ENCODE peak calls at places on chromosomes 3 and 15, in four cellular contexts. Y, H, E and G are unnamed samples.

GRCh38 chr15:70474682-70475438 is 288.5 kb downstream of the UACA start:
- DNase-seq in Y (peak), H (no peak), E (peak), G (no peak)

GRCh38 chr3:153445817-153446216 is 283.8 kb downstream of the RAP2B start:
- DNase-seq in Y (no peak), H (no peak), E (no peak), G (no peak)

GRCh38 chr3:119380697-119381096 is 82.7 kb downstream of the TMEM39A start:
- DNase-seq in Y (no peak), H (no peak), E (no peak), G (peak)

GRCh38 chr15:47360296-47360695 is 357.0 kb upstream of the SEMA6D start:
- DNase-seq in Y (no peak), H (no peak), E (no peak), G (no peak)

GRCh38 chr3:38136272-38136806 is 588 bp downstream of the ACAA1 start:
- DNase-seq in Y (no peak), H (no peak), E (no peak), G (peak)

GRCh38 chr3:57003676-57004075 is 56.8 kb upstream of the SPATA12 start:
- DNase-seq in Y (no peak), H (no peak), E (no peak), G (no peak)

GRCh38 chr15:73346735-73347312 is 21.9 kb downstream of the HCN4 start:
- DNase-seq in Y (peak), H (no peak), E (peak), G (peak)

GRCh38 chr3:113783463-113783862 is 36.6 kb downstream of the ATP6V1A start:
- DNase-seq in Y (no peak), H (no peak), E (no peak), G (no peak)

GRCh38 chr3:100796556-100796955 is 87.3 kb downstream of the TFG start:
- DNase-seq in Y (no peak), H (no peak), E (no peak), G (no peak)

GRCh38 chr3:104629038-104629437 is 737.7 kb upstream of the ALCAM start:
- DNase-seq in Y (no peak), H (no peak), E (no peak), G (no peak)

GRCh38 chr3:195859061-195859845 is 47.5 kb upstream of the MUC4 start:
- DNase-seq in Y (peak), H (peak), E (peak), G (peak)

GRCh38 chr3:32384938-32385337 is 6.7 kb upstream of the CMTM7 start:
- DNase-seq in Y (no peak), H (no peak), E (no peak), G (no peak)

GRCh38 chr3:72836923-72837322 is 11.3 kb downstream of the SHQ1 start:
- DNase-seq in Y (peak), H (no peak), E (peak), G (peak)

GRCh38 chr3:170189396-170190256 is 8.1 kb upstream of the PHC3 start:
- DNase-seq in Y (no peak), H (no peak), E (no peak), G (no peak)

GRCh38 chr15:86159436-86159835 is 79.8 kb downstream of the AGBL1 start:
- DNase-seq in Y (no peak), H (no peak), E (no peak), G (no peak)

GRCh38 chr15:44667039-44667360 is 3.5 kb upstream of the SPG11 start:
- DNase-seq in Y (no peak), H (no peak), E (no peak), G (no peak)
- H3K27ac ChIP-seq in Y (no peak), H (no peak), E (no peak), G (no peak)

DNA sequence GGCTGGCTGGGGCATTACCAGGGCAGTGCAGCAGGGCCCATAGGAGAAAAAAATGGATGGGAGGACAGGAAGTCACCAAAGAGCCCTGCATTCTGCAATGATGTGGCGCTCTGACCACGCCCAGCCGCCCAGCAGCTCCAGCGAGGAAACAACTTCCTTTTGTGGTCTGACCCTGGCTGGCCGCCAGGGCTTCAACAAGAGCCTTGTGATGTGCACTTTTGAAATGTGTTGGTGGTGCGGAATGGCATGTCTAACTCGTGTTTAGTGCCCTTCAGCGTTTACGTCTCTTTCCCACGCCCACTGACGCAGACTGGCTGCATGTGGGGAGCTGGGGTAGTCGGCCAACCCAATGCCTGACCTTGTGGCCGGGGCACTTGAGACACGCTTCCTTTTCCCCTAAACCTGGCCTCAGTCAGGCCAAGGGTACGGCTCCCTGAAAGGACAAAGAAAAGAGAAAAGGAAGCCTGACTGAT is 81.9 kb upstream of the CTNNB1 start:
- DNase-seq in Y (peak), H (no peak), E (peak), G (peak)
- H3K27ac ChIP-seq in Y (no peak), H (no peak), E (no peak), G (no peak)

GRCh38 chr15:80095511-80095910 is 36.0 kb downstream of the ZFAND6 start:
- DNase-seq in Y (no peak), H (no peak), E (no peak), G (no peak)

GRCh38 chr15:80095959-80096358 is 36.5 kb downstream of the ZFAND6 start:
- DNase-seq in Y (no peak), H (no peak), E (no peak), G (no peak)

GRCh38 chr15:80090879-80091503 is 31.5 kb downstream of the ZFAND6 start:
- DNase-seq in Y (no peak), H (no peak), E (no peak), G (no peak)

GRCh38 chr15:80090041-80090440 is 30.6 kb downstream of the ZFAND6 start:
- DNase-seq in Y (no peak), H (no peak), E (no peak), G (no peak)

DNA sequence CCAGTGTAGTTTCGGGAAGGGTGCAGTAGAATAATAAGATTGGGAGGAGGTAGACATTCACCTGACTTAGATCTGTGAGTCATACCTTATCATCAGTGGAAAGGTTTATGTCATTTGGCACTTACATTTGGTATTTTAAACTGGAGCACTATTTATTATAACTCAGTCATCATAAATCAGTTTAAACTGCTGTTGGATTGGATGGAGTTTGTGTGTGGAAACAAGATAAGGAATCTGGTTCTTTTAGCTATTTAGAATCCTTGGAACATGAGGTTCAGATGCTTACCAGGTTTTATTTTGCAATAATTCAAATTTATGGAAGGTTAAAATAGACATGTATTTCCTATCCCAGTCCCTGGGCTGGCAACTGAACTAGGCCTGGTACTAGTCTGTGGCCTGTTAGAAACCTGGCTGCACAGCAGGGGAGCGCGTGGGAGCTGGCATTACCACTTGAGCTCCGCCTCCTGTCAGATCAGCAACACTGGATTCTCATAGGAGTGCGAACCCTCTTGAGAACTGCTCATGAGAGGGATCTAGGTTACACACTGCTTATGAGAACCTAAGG is 34.5 kb downstream of the ZFAND6 start:
- DNase-seq in Y (peak), H (peak), E (peak), G (peak)
- H3K27ac ChIP-seq in Y (peak), H (no peak), E (no peak), G (peak)

GRCh38 chr3:71510485-71510884 is 73.0 kb downstream of the FOXP1 start:
- DNase-seq in Y (no peak), H (no peak), E (no peak), G (no peak)

GRCh38 chr3:71511446-71511845 is 72.1 kb downstream of the FOXP1 start:
- DNase-seq in Y (no peak), H (no peak), E (no peak), G (no peak)

GRCh38 chr3:71512544-71512943 is 71.0 kb downstream of the FOXP1 start:
- DNase-seq in Y (no peak), H (no peak), E (no peak), G (no peak)

GRCh38 chr3:71512000-71512399 is 71.5 kb downstream of the FOXP1 start:
- DNase-seq in Y (no peak), H (no peak), E (no peak), G (no peak)

GRCh38 chr3:71511037-71511436 is 72.5 kb downstream of the FOXP1 start:
- DNase-seq in Y (no peak), H (no peak), E (no peak), G (no peak)
- H3K27ac ChIP-seq in Y (no peak), H (no peak), E (no peak), G (no peak)

DNA sequence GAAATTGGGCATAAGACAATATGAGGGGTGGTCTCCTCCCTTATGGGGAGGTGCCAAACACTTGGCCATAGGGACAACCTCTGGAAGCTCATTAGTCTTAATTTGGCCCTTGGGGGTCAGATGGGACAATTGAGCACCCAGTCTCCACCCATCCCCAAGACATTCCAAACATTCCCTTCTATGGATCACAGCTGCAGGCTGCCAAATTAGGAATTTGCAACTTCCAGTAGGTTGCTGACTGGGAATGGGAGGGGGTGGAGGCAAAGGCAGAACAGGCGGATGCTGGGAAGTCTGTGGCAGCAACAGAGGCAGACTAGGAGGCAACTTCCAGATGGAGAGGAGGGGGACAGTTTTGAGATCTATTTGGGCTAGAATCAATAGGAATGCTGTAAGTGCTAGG is 1.4 kb upstream of the PDHB start:
- DNase-seq in Y (no peak), H (no peak), E (no peak), G (no peak)
- H3K27ac ChIP-seq in Y (peak), H (no peak), E (no peak), G (no peak)

DNA sequence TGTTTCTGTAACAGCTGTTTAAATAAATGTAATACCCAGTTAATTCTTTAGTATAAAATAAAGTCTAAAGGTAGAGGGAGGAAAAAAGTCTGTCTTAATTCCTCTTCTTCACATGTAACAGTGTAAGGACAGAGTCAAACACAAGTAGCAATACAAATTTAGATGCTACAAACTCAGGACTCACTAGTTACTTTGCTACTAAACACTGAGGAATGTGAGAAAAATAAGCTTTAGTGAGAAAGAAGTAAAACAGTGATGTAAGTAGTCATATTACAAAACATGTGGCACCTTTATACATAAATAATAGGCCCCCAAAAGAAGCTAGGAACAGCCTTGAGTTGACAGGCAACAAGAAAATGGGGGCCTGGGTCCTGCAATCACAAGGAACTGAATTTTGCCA is 113.0 kb downstream of the TBC1D5 start:
- DNase-seq in Y (no peak), H (no peak), E (no peak), G (no peak)
- H3K27ac ChIP-seq in Y (no peak), H (no peak), E (no peak), G (no peak)

GRCh38 chr3:46561951-46562350 is 4.2 kb downstream of the LRRC2 start:
- DNase-seq in Y (no peak), H (no peak), E (no peak), G (no peak)

GRCh38 chr3:46565113-46565490 is 1.0 kb downstream of the LRRC2 start:
- DNase-seq in Y (no peak), H (peak), E (no peak), G (no peak)

GRCh38 chr3:46564190-46565112 is 1.7 kb downstream of the LRRC2 start:
- DNase-seq in Y (no peak), H (no peak), E (no peak), G (no peak)

GRCh38 chr3:46565607-46566039 is 479 bp downstream of the LRRC2 start:
- DNase-seq in Y (peak), H (peak), E (no peak), G (peak)

DNA sequence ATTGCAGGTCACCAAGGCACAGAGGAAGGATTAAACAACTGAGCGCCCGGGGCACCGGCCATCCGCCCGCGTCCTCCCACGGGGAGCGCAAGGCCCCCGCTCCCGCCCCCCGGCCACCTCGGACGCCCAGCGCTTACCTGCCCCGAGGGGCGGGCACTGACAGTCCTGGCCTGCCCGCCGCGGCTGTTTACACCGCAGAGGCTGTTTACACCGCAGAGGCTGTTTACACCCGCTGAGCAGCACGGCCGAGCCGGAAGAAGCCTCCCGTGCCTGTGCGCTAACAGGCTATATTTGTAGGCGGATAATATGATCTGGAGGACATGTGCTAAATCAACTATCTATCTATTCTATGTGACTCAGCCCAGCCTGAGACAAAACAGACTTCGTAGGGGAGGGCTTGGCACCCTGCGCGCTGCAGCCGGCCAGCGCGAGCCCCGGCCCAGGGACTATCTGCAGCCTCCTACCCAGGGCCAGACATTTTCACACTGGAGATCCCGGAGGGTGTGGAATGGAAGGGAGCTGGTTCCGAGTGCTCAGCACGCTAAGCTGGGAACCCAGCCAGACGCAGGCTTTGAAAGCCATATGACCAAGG is at the start of gene LRRC2:
- DNase-seq in Y (peak), H (peak), E (peak), G (peak)
- H3K27ac ChIP-seq in Y (peak), H (no peak), E (peak), G (peak)

GRCh38 chr3:117217355-117217754 is 507.8 kb downstream of the TUSC7 start:
- DNase-seq in Y (no peak), H (no peak), E (no peak), G (no peak)
- H3K27ac ChIP-seq in Y (no peak), H (no peak), E (no peak), G (no peak)

DNA sequence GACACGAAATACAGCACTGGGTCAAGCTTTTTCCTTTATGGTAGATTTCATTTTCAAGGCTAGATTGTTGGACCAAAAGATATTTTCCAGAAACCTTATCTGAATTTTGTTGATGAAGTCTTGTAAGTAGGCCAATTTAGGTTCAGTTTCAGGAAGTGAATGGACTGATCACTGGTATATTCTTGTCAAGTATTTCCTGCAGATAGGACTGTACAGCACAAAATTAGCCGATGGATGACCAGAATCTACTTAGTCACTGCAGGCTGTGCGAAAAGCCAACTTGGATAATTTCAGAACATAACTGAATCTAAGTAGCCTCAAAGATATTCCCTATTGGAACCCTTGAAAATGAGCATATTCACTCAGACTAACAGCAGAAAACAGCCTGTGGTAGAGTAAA is 206.5 kb downstream of the NR1D2 start:
- DNase-seq in Y (no peak), H (no peak), E (no peak), G (no peak)
- H3K27ac ChIP-seq in Y (no peak), H (no peak), E (no peak), G (no peak)

DNA sequence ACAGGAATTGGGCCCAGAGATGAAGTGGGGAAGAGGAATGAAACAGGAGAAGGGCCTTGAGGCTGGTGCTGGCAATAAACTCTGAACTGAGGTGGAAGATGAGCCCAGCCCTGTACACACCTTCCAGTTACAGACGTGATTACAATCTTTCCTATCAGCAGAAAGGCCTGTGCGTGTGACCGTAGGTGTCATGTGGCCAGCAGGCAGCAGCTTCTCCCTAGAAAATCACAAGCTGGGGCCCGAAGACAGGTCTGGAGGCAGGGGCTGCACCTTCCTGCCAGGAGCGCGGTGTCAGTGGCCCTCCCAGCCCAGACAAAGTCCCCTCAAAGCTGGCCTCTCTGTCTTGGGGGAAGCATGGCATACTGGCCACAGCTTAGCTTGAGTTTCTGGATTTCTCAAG is 16.7 kb upstream of the PIGZ start:
- DNase-seq in Y (no peak), H (no peak), E (no peak), G (no peak)
- H3K27ac ChIP-seq in Y (no peak), H (no peak), E (no peak), G (no peak)